ENCODE peak calls at places on chromosomes 3 and 15, in five cellular contexts. G is adipocyte, X is kidney, W is NCI-H187, V is NCI-H345. C is an unnamed sample.

GRCh38 chr15:52095597-52096262 is 16.8 kb downstream of the BCL2L10 start:
- DNase-seq in G (peak), X (no peak), W (no peak), V (no peak), C (peak)

GRCh38 chr15:60301024-60301423 is 96.8 kb downstream of the ANXA2 start:
- DNase-seq in G (no peak), X (no peak), W (no peak), V (peak), C (no peak)

GRCh38 chr3:52221141-52221562 is 4.3 kb downstream of the TLR9 start:
- DNase-seq in G (no peak), X (no peak), W (no peak), V (no peak), C (no peak)

GRCh38 chr3:104952587-104952986 is 414.1 kb upstream of the ALCAM start:
- DNase-seq in G (peak), X (no peak), W (no peak), V (no peak), C (peak)

GRCh38 chr3:46495901-46496456 is 1.8 kb upstream of the RTP3 start:
- DNase-seq in G (peak), X (no peak), W (no peak), V (no peak), C (peak)

GRCh38 chr3:177065285-177066028 is 131.8 kb downstream of the TBL1XR1 start:
- DNase-seq in G (peak), X (no peak), W (no peak), V (no peak), C (peak)

GRCh38 chr15:101127503-101128076 is 124.3 kb downstream of the CHSY1 start:
- DNase-seq in G (peak), X (peak), W (no peak), V (peak), C (peak)

GRCh38 chr3:71072288-71072687 is 511.2 kb downstream of the FOXP1 start:
- DNase-seq in G (no peak), X (no peak), W (no peak), V (no peak), C (peak)

GRCh38 chr15:34753236-34753894 is 1.4 kb downstream of the GJD2 start:
- DNase-seq in G (peak), X (no peak), W (no peak), V (no peak), C (peak)

GRCh38 chr3:119145500-119146167 is at the start of gene TEX55:
- DNase-seq in G (peak), X (no peak), W (no peak), V (peak), C (peak)

GRCh38 chr3:48404440-48405342 is 25.2 kb downstream of the PLXNB1 start:
- DNase-seq in G (no peak), X (peak), W (no peak), V (no peak), C (no peak)

GRCh38 chr15:57356636-57357035 is 19.7 kb upstream of the CGNL1 start:
- DNase-seq in G (peak), X (no peak), W (no peak), V (no peak), C (no peak)

GRCh38 chr3:158702815-158703481 is 29.3 kb downstream of the RARRES1 start:
- DNase-seq in G (no peak), X (no peak), W (no peak), V (no peak), C (no peak)

GRCh38 chr3:10703875-10704274 is 112.2 kb upstream of the SLC6A11 start:
- DNase-seq in G (peak), X (no peak), W (no peak), V (no peak), C (no peak)

GRCh38 chr15:88615303-88616107 is 5.6 kb upstream of the AEN start:
- DNase-seq in G (no peak), X (no peak), W (no peak), V (no peak), C (no peak)

GRCh38 chr3:131402391-131403039 is 20.9 kb downstream of the NUDT16 start:
- DNase-seq in G (peak), X (no peak), W (no peak), V (no peak), C (no peak)

GRCh38 chr15:48865387-48866079 is 12.4 kb upstream of the EID1 start:
- DNase-seq in G (peak), X (no peak), W (no peak), V (no peak), C (peak)

GRCh38 chr15:101116681-101116976 is 135.2 kb downstream of the CHSY1 start:
- DNase-seq in G (no peak), X (no peak), W (no peak), V (no peak), C (no peak)

GRCh38 chr3:127572186-127572585 is 18.3 kb downstream of the TPRA1 start:
- DNase-seq in G (no peak), X (no peak), W (no peak), V (no peak), C (no peak)

GRCh38 chr3:29972594-29972993 is 633.8 kb upstream of the TGFBR2 start:
- DNase-seq in G (peak), X (no peak), W (no peak), V (no peak), C (peak)

GRCh38 chr3:45029216-45029615 is 3.1 kb downstream of the CLEC3B start:
- DNase-seq in G (no peak), X (no peak), W (no peak), V (no peak), C (no peak)

GRCh38 chr15:49155834-49156627 is 632 bp upstream of the COPS2 start:
- DNase-seq in G (peak), X (no peak), W (no peak), V (no peak), C (no peak)

GRCh38 chr15:74383695-74384565 is 16.5 kb upstream of the CYP11A1 start:
- DNase-seq in G (no peak), X (peak), W (no peak), V (no peak), C (no peak)

GRCh38 chr3:175150812-175151411 is 291.8 kb downstream of the NAALADL2 start:
- DNase-seq in G (no peak), X (no peak), W (no peak), V (peak), C (no peak)

GRCh38 chr3:148227534-148227933 is 470.2 kb upstream of the AGTR1 start:
- DNase-seq in G (peak), X (no peak), W (no peak), V (no peak), C (peak)

GRCh38 chr3:170740726-170741591 is 129.0 kb downstream of the RPL22L1 start:
- DNase-seq in G (peak), X (peak), W (peak), V (peak), C (peak)

GRCh38 chr3:179093807-179094206 is 22.2 kb upstream of the ZMAT3 start:
- DNase-seq in G (no peak), X (no peak), W (no peak), V (no peak), C (no peak)

GRCh38 chr15:77998592-77998991 is 78.9 kb downstream of the TBC1D2B start:
- DNase-seq in G (no peak), X (peak), W (no peak), V (no peak), C (no peak)

GRCh38 chr15:51499379-51499976 is 123.1 kb downstream of the DMXL2 start:
- DNase-seq in G (peak), X (no peak), W (no peak), V (no peak), C (peak)

GRCh38 chr3:17752851-17753250 is 10.4 kb upstream of the TBC1D5 start:
- DNase-seq in G (no peak), X (no peak), W (no peak), V (no peak), C (no peak)

GRCh38 chr3:51522273-51522981 is 16.1 kb upstream of the RAD54L2 start:
- DNase-seq in G (no peak), X (no peak), W (no peak), V (no peak), C (no peak)

GRCh38 chr15:74128785-74129350 is 1.5 kb upstream of the ISLR2 start:
- DNase-seq in G (no peak), X (no peak), W (no peak), V (no peak), C (no peak)

C was measured in fibroblast of gingiva.